ENCODE peak calls at places on chromosomes 16 and 17, in eight cellular contexts. T is T-helper 9 cell; S is A673; W is NCI-H1092 treated with DMSO at 0.1 percent for 48 hours; O is effector memory CD4-positive, alpha-beta T cell; K is adipocyte; X is anterior cingulate cortex; N is endothelial cell. A is an unnamed sample.
A peak's percentile ranks its signal among the peaks of the same experiment; 100 is the strongest.

GRCh38 chr17:44074911-44075285 is 4.4 kb downstream of the G6PC3 start:
- DNase-seq in X (no peak), K (no peak), W (no peak), T (no peak), S (no peak), N (no peak), O (no peak), A (no peak)

GRCh38 chr16:84278968-84279367 is 15.7 kb upstream of the WFDC1 start:
- DNase-seq in S (no peak), N (no peak), O (no peak), T (no peak), W (no peak), X (peak; percentile 29), K (no peak), A (no peak)

GRCh38 chr16:14179116-14179515 is 108.0 kb downstream of the MRTFB start:
- DNase-seq in O (no peak), S (no peak), W (no peak), K (no peak), T (no peak), N (no peak), X (no peak), A (no peak)

GRCh38 chr17:42889809-42890208 is 10.8 kb upstream of the G6PC1 start:
- DNase-seq in S (no peak), O (no peak), W (no peak), N (no peak), K (no peak), X (no peak), T (no peak), A (no peak)

GRCh38 chr16:50692999-50693781 is at the start of gene NOD2:
- DNase-seq in O (no peak), K (no peak), T (no peak), X (no peak), N (peak; percentile 24), S (no peak), W (no peak), A (no peak)

GRCh38 chr17:751269-752001 is 629 bp downstream of the GEMIN4 start:
- DNase-seq in W (no peak), N (no peak), T (peak; percentile 37), O (peak; percentile 34), S (peak; percentile 66), X (peak; percentile 20), K (peak; percentile 73), A (no peak)

GRCh38 chr16:17921357-17921978 is 415.1 kb downstream of the NPIPA8 start:
- DNase-seq in N (peak; percentile 53), T (peak; percentile 40), W (peak; percentile 17), S (peak; percentile 31), O (peak; percentile 38), X (no peak), K (no peak), A (no peak)

GRCh38 chr17:14209215-14209614 is 27.4 kb downstream of the CDRT15 start:
- DNase-seq in K (no peak), T (no peak), W (no peak), S (no peak), N (no peak), O (no peak), X (no peak), A (no peak)

GRCh38 chr17:57255776-57256681 is at the start of gene MSI2:
- DNase-seq in T (peak; percentile 92), K (peak; percentile 94), X (peak; percentile 88), W (peak; percentile 73), O (peak; percentile 92), N (peak; percentile 63), S (peak; percentile 93), A (peak; percentile 89)

GRCh38 chr17:79749156-79749815 is 18.5 kb downstream of the ENPP7 start:
- DNase-seq in T (no peak), N (no peak), O (no peak), S (peak; percentile 43), K (peak; percentile 83), W (no peak), X (no peak), A (no peak)

GRCh38 chr16:78709137-78709871 is 609.9 kb downstream of the WWOX start:
- DNase-seq in X (no peak), T (no peak), W (no peak), S (peak; percentile 21), N (no peak), K (no peak), O (no peak), A (no peak)

GRCh38 chr17:57915980-57916757 is 39.0 kb downstream of the CUEDC1 start:
- DNase-seq in T (no peak), X (peak; percentile 20), O (no peak), S (no peak), N (peak; percentile 34), K (no peak), W (peak; percentile 89), A (no peak)

GRCh38 chr17:79340286-79340685 is 265.7 kb downstream of the ENGASE start:
- DNase-seq in S (no peak), W (no peak), T (no peak), O (no peak), N (no peak), K (no peak), X (no peak), A (no peak)

GRCh38 chr17:64707077-64707591 is 45.0 kb upstream of the SMURF2 start:
- DNase-seq in O (no peak), N (peak; percentile 72), K (peak; percentile 90), T (no peak), X (no peak), W (peak; percentile 25), S (peak; percentile 91), A (peak; percentile 62)

GRCh38 chr17:22304667-22305303 is 612.5 kb downstream of the KCNJ18 start:
- DNase-seq in S (no peak), X (no peak), W (no peak), K (no peak), N (no peak), T (no peak), O (no peak), A (no peak)

GRCh38 chr16:81461756-81462155 is 17.1 kb downstream of the CMIP start:
- DNase-seq in T (no peak), N (no peak), S (no peak), X (no peak), O (no peak), W (no peak), K (no peak), A (no peak)

GRCh38 chr17:80108321-80108971 is 7.1 kb downstream of the GAA start:
- DNase-seq in T (no peak), K (no peak), S (no peak), N (no peak), X (no peak), W (no peak), O (no peak), A (no peak)

GRCh38 chr17:15081008-15081407 is 184.1 kb downstream of the PMP22 start:
- DNase-seq in S (no peak), N (no peak), X (no peak), T (no peak), W (no peak), O (no peak), K (no peak), A (no peak)

GRCh38 chr16:24024971-24025370 is 189.2 kb downstream of the PRKCB start:
- DNase-seq in K (no peak), N (no peak), O (no peak), X (no peak), W (no peak), T (no peak), S (no peak), A (no peak)

GRCh38 chr17:27449541-27449940 is 6.7 kb upstream of the KSR1 start:
- DNase-seq in W (no peak), K (no peak), N (no peak), O (no peak), X (no peak), S (no peak), T (no peak), A (no peak)

GRCh38 chr16:68397710-68398171 is 50.6 kb downstream of the SMPD3 start:
- DNase-seq in K (no peak), S (no peak), O (no peak), X (no peak), W (no peak), T (no peak), N (no peak), A (no peak)

GRCh38 chr17:47685556-47686275 is 8.2 kb upstream of the TBKBP1 start:
- DNase-seq in W (no peak), N (no peak), X (no peak), S (no peak), O (no peak), T (no peak), K (no peak), A (no peak)

GRCh38 chr16:66580605-66581209 is 1.4 kb downstream of the CMTM2 start:
- DNase-seq in K (peak; percentile 93), S (peak; percentile 43), X (no peak), O (no peak), T (no peak), N (no peak), W (no peak), A (no peak)

GRCh38 chr17:71423871-71424546 is 696.8 kb upstream of the SOX9 start:
- DNase-seq in T (no peak), K (no peak), X (no peak), N (no peak), O (no peak), S (no peak), W (peak; percentile 96), A (no peak)

GRCh38 chr16:69779724-69780123 is 17.6 kb downstream of the WWP2 start:
- DNase-seq in O (no peak), W (no peak), S (no peak), X (no peak), N (no peak), T (no peak), K (no peak), A (no peak)

GRCh38 chr17:82844796-82845162 is 5.0 kb upstream of the ZNF750 start:
- DNase-seq in K (no peak), S (no peak), X (no peak), N (no peak), T (no peak), O (no peak), W (peak; percentile 6), A (no peak)

GRCh38 chr17:74133726-74134125 is 69.8 kb upstream of the RPL38 start:
- DNase-seq in X (no peak), K (no peak), N (no peak), S (no peak), O (no peak), T (no peak), W (no peak), A (no peak)

GRCh38 chr16:17970816-17971291 is 365.7 kb downstream of the NPIPA8 start:
- DNase-seq in W (no peak), N (no peak), O (no peak), K (no peak), X (no peak), T (no peak), S (no peak), A (no peak)

GRCh38 chr16:82157836-82158235 is 12.2 kb downstream of the MPHOSPH6 start:
- DNase-seq in O (no peak), K (peak; percentile 10), T (no peak), X (no peak), S (no peak), W (no peak), N (no peak), A (no peak)

GRCh38 chr17:37124825-37125181 is 176.0 kb downstream of the AATF start:
- DNase-seq in S (no peak), K (no peak), O (no peak), X (no peak), W (no peak), N (no peak), T (no peak), A (no peak)

GRCh38 chr17:28745777-28746473 is 2.1 kb downstream of the TRAF4 start:
- DNase-seq in K (peak; percentile 38), T (no peak), S (peak; percentile 43), N (no peak), X (no peak), O (no peak), W (no peak), A (no peak)

GRCh38 chr16:89308391-89309333 is 91.2 kb downstream of the ZNF778 start:
- DNase-seq in K (no peak), N (peak; percentile 68), O (no peak), X (no peak), W (no peak), T (no peak), S (no peak), A (no peak)

GRCh38 chr16:68319185-68319908 is 8.5 kb downstream of the PRMT7 start:
- DNase-seq in N (no peak), K (no peak), S (no peak), W (no peak), X (no peak), O (no peak), T (no peak), A (no peak)

GRCh38 chr17:72984925-72985322 is 107.6 kb downstream of the SLC39A11 start:
- DNase-seq in K (no peak), N (no peak), S (no peak), X (no peak), W (no peak), T (no peak), O (no peak), A (no peak)